ENCODE peak calls at places on chromosomes 16 and 17, in ten cellular contexts. K, M, O, N, C, H, D, Q, J and R are unnamed samples.

GRCh38 chr16:81997738-81998137 is 13.5 kb downstream of the SDR42E1 start:
- DNase-seq in O (no peak), K (no peak), Q (no peak), D (no peak), J (no peak), C (peak; percentile 26), N (peak; percentile 45), H (no peak), M (no peak), R (no peak)

GRCh38 chr17:38617967-38618760 is 12.4 kb upstream of the SRCIN1 start:
- DNase-seq in O (no peak), K (no peak), H (no peak), M (no peak), N (no peak), C (no peak), D (no peak), Q (no peak), J (no peak), R (no peak)

GRCh38 chr17:42519546-42520444 is 16.2 kb upstream of the NAGLU start:
- DNase-seq in C (peak; percentile 96), K (peak; percentile 90), O (peak; percentile 77), H (peak; percentile 79), N (peak; percentile 99), J (no peak), D (peak; percentile 99), M (peak; percentile 94), Q (peak; percentile 96), R (peak; percentile 97)

GRCh38 chr17:45389354-45389753 is 43.3 kb downstream of the ARHGAP27 start:
- DNase-seq in N (no peak), H (no peak), J (no peak), D (peak; percentile 62), C (no peak), K (no peak), Q (no peak), M (no peak), O (no peak), R (no peak)

GRCh38 chr17:68302666-68303065 is 11.4 kb downstream of the ARSG start:
- DNase-seq in C (no peak), K (no peak), J (no peak), O (no peak), M (no peak), Q (no peak), N (no peak), H (no peak), D (no peak), R (no peak)

GRCh38 chr16:84608281-84608680 is 9.6 kb downstream of the COTL1 start:
- DNase-seq in M (no peak), N (no peak), K (no peak), O (no peak), D (no peak), H (no peak), J (no peak), Q (no peak), C (no peak), R (no peak)

GRCh38 chr17:67565068-67565467 is 152.7 kb upstream of the NOL11 start:
- DNase-seq in J (no peak), M (no peak), K (no peak), Q (no peak), O (no peak), D (no peak), C (no peak), H (no peak), N (no peak), R (no peak)

GRCh38 chr17:4908301-4908700 is 5.4 kb upstream of the CHRNE start:
- DNase-seq in Q (no peak), O (no peak), H (no peak), J (no peak), N (no peak), D (no peak), K (no peak), M (no peak), C (no peak), R (no peak)

GRCh38 chr17:56359518-56359917 is 206.2 kb downstream of the ANKFN1 start:
- DNase-seq in Q (no peak), N (no peak), M (no peak), D (no peak), K (no peak), J (no peak), H (no peak), O (no peak), C (no peak), R (no peak)

GRCh38 chr16:22948603-22949368 is 134.8 kb downstream of the HS3ST2 start:
- DNase-seq in O (peak; percentile 57), H (peak; percentile 31), J (peak; percentile 15), D (peak; percentile 78), N (peak; percentile 63), K (peak; percentile 70), M (peak; percentile 55), Q (peak; percentile 54), C (peak; percentile 61), R (peak; percentile 76)

GRCh38 chr17:6928193-6928592 is 67.7 kb upstream of the ALOX12 start:
- DNase-seq in K (no peak), N (no peak), J (no peak), H (no peak), C (no peak), Q (no peak), M (no peak), D (no peak), O (no peak), R (no peak)
- TF ChIP-seq CTCF in K (no peak), N (no peak), J (no peak), H (no peak), C (no peak), Q (no peak), M (no peak), D (no peak), O (no peak), R (no peak)

DNA sequence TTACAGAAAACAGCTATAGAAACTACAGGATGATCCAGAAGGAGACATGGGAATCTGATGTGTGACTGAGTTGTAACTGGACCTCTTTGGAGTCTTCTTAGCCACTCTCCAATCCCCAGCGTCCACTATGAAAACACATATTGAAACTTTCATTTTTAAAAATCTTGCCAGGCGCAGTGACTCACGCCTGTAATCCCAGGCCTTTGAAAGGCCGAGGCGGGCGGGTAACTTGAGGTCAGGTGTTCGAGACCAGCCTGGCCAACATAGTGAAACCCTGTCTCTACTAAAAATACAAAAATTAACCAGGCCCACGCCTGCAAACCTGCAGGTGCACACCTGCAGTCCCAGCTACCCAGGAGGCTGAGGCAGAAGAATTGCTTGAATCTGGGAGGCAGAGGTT is 53.3 kb downstream of the HIC1 start:
- DNase-seq in H (no peak), Q (no peak), K (no peak), O (no peak), D (no peak), J (no peak), N (no peak), M (no peak), C (no peak), R (peak; percentile 3)
- H3K27ac ChIP-seq in H (no peak overlapping the region), Q (no peak overlapping the region), K (no peak overlapping the region), O (no peak overlapping the region), D (no peak overlapping the region), J (no peak overlapping the region), N (no peak overlapping the region), M (peak overlapping the region; percentile 53), C (no peak overlapping the region), R (no peak overlapping the region)

DNA sequence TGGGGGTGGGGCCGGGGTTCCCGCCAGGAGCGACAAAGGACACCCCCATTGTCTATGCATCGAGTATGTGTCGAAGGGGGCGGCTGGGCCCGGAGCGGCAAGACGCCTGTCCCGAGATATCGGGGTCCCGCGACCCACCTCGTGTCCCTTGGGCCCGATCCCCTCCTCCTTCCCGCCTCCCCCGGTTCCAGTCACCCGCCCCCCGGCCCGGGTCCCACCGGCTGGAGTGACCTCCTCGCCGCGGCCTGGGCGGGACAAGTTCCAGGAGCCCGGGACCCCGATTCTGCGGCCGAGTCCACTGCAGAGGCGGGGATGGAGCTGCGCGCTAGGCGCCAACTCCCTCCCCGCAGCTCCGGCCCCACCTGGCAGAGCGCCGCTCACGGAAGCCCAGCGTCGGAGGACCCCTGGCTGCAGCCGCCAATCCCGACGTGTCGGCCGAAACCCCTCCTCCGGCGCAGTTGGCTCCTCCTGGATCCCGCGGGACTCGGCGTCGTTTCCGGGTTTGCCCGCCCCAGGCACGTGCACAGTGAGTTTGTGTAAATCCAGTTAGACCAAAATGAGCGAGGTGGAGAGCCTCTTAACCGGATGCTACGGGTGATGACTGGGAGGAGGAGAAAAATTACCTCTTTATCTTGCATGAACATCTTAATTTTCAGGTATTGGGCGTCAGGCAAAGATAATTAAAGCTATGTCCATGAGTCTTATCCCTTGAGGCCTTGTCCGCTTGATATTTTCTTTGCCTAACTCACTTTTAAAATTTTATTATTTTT is at the start of gene NMRAL1:
- DNase-seq in O (peak; percentile 92), H (peak; percentile 65), J (peak; percentile 48), D (peak; percentile 95), Q (peak; percentile 86), K (peak; percentile 91), M (peak; percentile 87), N (peak; percentile 87), C (peak; percentile 88), R (peak; percentile 94)
- TF ChIP-seq POLR2A in O (no peak), H (peak; percentile 32), J (peak; percentile 51), D (peak; percentile 18), Q (peak; percentile 33), K (peak; percentile 73), M (peak; percentile 46), N (peak; percentile 58), C (peak; percentile 70), R (no peak)

GRCh38 chr17:82230627-82231311 is 1.9 kb downstream of the SLC16A3 start:
- DNase-seq in M (peak; percentile 91), J (no peak), Q (peak; percentile 78), C (peak; percentile 79), H (no peak), D (peak; percentile 93), K (peak; percentile 91), N (peak; percentile 82), O (peak; percentile 88), R (peak; percentile 85)
- TF ChIP-seq CTCF in M (peak; percentile 63), J (peak; percentile 56), Q (peak; percentile 88), C (peak; percentile 12), H (peak; percentile 46), D (peak; percentile 59), K (peak; percentile 45), N (peak; percentile 74), O (no peak), R (peak; percentile 59)

DNA sequence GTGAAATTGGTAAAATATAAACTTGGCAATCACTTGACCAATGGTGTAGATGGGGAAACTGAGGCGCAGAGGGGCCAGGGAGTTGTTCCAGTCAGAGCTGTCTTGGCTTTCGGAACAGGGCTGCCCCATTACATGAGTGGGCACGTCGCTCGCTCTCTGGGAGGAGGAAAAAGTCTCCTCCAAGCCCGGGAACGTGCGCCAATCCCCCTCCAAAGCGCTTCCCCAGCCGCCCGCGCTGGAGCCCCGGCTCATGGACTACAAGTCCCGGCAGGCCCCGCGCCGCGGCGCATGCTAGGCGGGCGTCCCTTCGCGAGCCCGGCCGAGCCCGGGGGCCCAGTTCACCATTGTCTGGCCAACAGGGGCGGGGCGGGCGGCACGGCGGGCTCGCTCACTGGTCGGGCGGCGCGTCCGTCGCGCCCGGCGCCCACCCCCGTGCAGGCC is 294 bp upstream of the LLGL1 start:
- DNase-seq in M (peak; percentile 98), K (peak; percentile 98), J (peak; percentile 88), C (peak; percentile 99), Q (peak; percentile 96), N (peak; percentile 96), O (peak; percentile 98), D (peak; percentile 99), H (peak; percentile 93), R (peak; percentile 97)
- H3K27ac ChIP-seq in M (peak overlapping the region; percentile 72), K (no peak overlapping the region), J (peak overlapping the region; percentile 86), C (peak overlapping the region; percentile 96), Q (peak overlapping the region; percentile 70), N (peak overlapping the region; percentile 78), O (peak overlapping the region; percentile 72), D (peak overlapping the region; percentile 54), H (peak overlapping the region; percentile 72), R (no peak overlapping the region)